ENCODE peak calls at places on chromosomes 2 and 18, in four cellular contexts. T is K562, W is GM12891, H is GM12878. R is an unnamed sample.

GRCh38 chr2:62570861-62571698 is 65.1 kb upstream of the TMEM17 start:
- DNase-seq in T (no peak), W (no peak), H (no peak), R (no peak)

GRCh38 chr18:10661333-10661732 is 135.5 kb downstream of the NAPG start:
- DNase-seq in T (no peak), W (no peak), H (no peak), R (no peak)

GRCh38 chr2:39679805-39680204 is 14.1 kb downstream of the TMEM178A start:
- DNase-seq in T (no peak), W (no peak), H (no peak), R (no peak)

GRCh38 chr18:70004698-70005097 is 57.0 kb upstream of the CD226 start:
- DNase-seq in T (no peak), W (no peak), H (no peak), R (no peak)

GRCh38 chr2:47236503-47237215 is 81.6 kb upstream of the STPG4 start:
- DNase-seq in T (no peak), W (no peak), H (no peak), R (no peak)

GRCh38 chr2:112876971-112877361 is 34.0 kb upstream of the IL37 start:
- DNase-seq in T (no peak), W (no peak), H (no peak), R (no peak)

GRCh38 chr2:152465541-152465940 is 130.6 kb downstream of the FMNL2 start:
- DNase-seq in T (no peak), W (no peak), H (no peak), R (no peak)

GRCh38 chr18:49241852-49242251 is 218.6 kb downstream of the DYM start:
- DNase-seq in T (no peak), W (no peak), H (no peak), R (no peak)

GRCh38 chr2:128605421-128605820 is 286.8 kb upstream of the HS6ST1 start:
- DNase-seq in T (no peak), W (no peak), H (no peak), R (no peak)

GRCh38 chr2:190627881-190628412 is 20.9 kb upstream of the NAB1 start:
- DNase-seq in T (no peak), W (no peak), H (no peak), R (no peak)

GRCh38 chr2:106885981-106886915 is at the start of gene ST6GAL2:
- DNase-seq in T (no peak), W (peak; percentile 13), H (no peak), R (no peak)

GRCh38 chr2:198587726-198588125 is 783.3 kb downstream of the PLCL1 start:
- DNase-seq in T (no peak), W (no peak), H (no peak), R (no peak)

GRCh38 chr18:45850021-45850420 is 24.5 kb downstream of the SIGLEC15 start:
- DNase-seq in T (no peak), W (no peak), H (peak; percentile 40), R (no peak)

GRCh38 chr2:175309799-175310198 is 128.3 kb upstream of the ATP5MC3 start:
- DNase-seq in T (peak; percentile 48), W (peak; percentile 7), H (no peak), R (no peak)

GRCh38 chr18:62329676-62330454 is 4.8 kb downstream of the TNFRSF11A start:
- DNase-seq in T (no peak), W (no peak), H (no peak), R (no peak)

GRCh38 chr2:186058604-186059003 is 320.0 kb downstream of the FSIP2 start:
- DNase-seq in T (no peak), W (no peak), H (no peak), R (no peak)

GRCh38 chr2:1607971-1608688 is 136.2 kb downstream of the PXDN start:
- DNase-seq in T (no peak), W (no peak), H (no peak), R (no peak)

GRCh38 chr2:61135510-61135909 is 26.5 kb upstream of the C2orf74 start:
- DNase-seq in T (peak; percentile 59), W (no peak), H (no peak), R (peak; percentile 21)

GRCh38 chr2:49403722-49404507 is 249.6 kb upstream of the FSHR start:
- DNase-seq in T (no peak), W (no peak), H (no peak), R (no peak)

GRCh38 chr2:236334122-236334876 is 70.1 kb upstream of the ASB18 start:
- DNase-seq in T (no peak), W (no peak), H (no peak), R (no peak)

GRCh38 chr2:44038277-44038676 is 42.5 kb upstream of the LRPPRC start:
- DNase-seq in T (no peak), W (no peak), H (no peak), R (no peak)

GRCh38 chr2:68083346-68083745 is 20.5 kb upstream of the C1D start:
- DNase-seq in T (no peak), W (no peak), H (no peak), R (no peak)

GRCh38 chr2:181778621-181779195 is 98.4 kb upstream of the NEUROD1 start:
- DNase-seq in T (no peak), W (no peak), H (no peak), R (no peak)

GRCh38 chr2:240733803-240734495 is 42.3 kb downstream of the AQP12A start:
- DNase-seq in T (no peak), W (peak; percentile 51), H (no peak), R (no peak)

GRCh38 chr2:6863792-6864191 is 1.9 kb downstream of the CMPK2 start:
- DNase-seq in T (no peak), W (no peak), H (no peak), R (no peak)
- TF ChIP-seq SPI1 in T (no peak), W (peak; percentile 48), H (no peak), R (no peak)

GRCh38 chr2:26453421-26454329 is 24.2 kb downstream of the OTOF start:
- DNase-seq in T (no peak), W (no peak), H (no peak), R (no peak)
- TF ChIP-seq POLR2AphosphoS5 in T (no peak), W (no peak), H (no peak), R (no peak)

DNA sequence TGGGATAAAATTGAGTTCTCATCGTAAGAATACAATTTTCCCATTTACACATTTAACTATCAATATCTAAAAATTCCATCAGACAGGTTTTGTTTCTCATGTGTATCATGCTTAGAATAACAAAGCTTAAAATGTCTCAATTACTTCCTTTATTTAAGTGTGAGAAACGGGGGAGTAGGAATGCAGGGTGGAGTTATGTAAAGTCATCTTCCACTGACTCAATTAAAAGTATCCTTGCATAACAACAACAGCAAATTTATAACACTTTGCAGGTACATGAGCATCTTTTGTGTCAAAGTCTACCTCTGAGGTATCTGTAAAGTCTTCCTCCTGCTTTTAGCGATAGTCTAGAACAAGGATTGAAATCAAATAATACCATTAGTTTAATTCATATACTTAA is 327.1 kb downstream of the EPHA4 start:
- DNase-seq in T (no peak), W (no peak), H (no peak), R (no peak)
- TF ChIP-seq SPI1 in T (no peak), W (no peak), H (no peak), R (no peak)

GRCh38 chr2:99448556-99448955 is 41.3 kb downstream of the REV1 start:
- DNase-seq in T (no peak), W (no peak), H (no peak), R (no peak)
- TF ChIP-seq POLR2AphosphoS5 in T (no peak), W (no peak), H (no peak), R (no peak)

R was measured in HL-60.